ENCODE peak calls at places on chromosomes 3 and 15, in four cellular contexts. Y is GM12878, B is HL-60, A is K562. C is an unnamed sample.

GRCh38 chr3:46952813-46953212 is 23.7 kb downstream of the CCDC12 start:
- DNase-seq in B (no peak), Y (no peak), A (no peak), C (no peak)

GRCh38 chr15:62591842-62592838 is 427.1 kb upstream of the C2CD4B start:
- DNase-seq in A (no peak), Y (no peak), B (no peak), C (no peak)

GRCh38 chr15:50189630-50190029 is 7.6 kb downstream of the SLC27A2 start:
- DNase-seq in Y (no peak), B (no peak), A (no peak), C (no peak)

GRCh38 chr3:61936344-61936937 is 375.1 kb downstream of the PTPRG start:
- DNase-seq in B (no peak), Y (no peak), A (peak), C (no peak)

GRCh38 chr3:14587733-14588360 is 47.7 kb upstream of the GRIP2 start:
- DNase-seq in B (no peak), A (no peak), Y (no peak), C (no peak)

GRCh38 chr3:39317571-39318169 is 11.8 kb upstream of the CCR8 start:
- DNase-seq in B (peak), A (no peak), Y (no peak), C (no peak)

GRCh38 chr15:71729319-71729718 is 81.0 kb upstream of the NR2E3 start:
- DNase-seq in A (no peak), B (no peak), Y (no peak), C (no peak)

GRCh38 chr15:90160781-90161727 is 40.1 kb upstream of the SEMA4B start:
- DNase-seq in B (no peak), A (no peak), Y (no peak), C (no peak)

GRCh38 chr3:52217409-52217805 is 8.0 kb downstream of the TLR9 start:
- DNase-seq in Y (no peak), B (no peak), A (no peak), C (no peak)

GRCh38 chr3:149131594-149131993 is 2.2 kb downstream of the HPS3 start:
- DNase-seq in B (no peak), A (no peak), Y (no peak), C (no peak)

GRCh38 chr3:169822540-169822939 is 9.8 kb upstream of the LRRC34 start:
- DNase-seq in B (no peak), Y (no peak), A (no peak), C (no peak)

GRCh38 chr3:112381673-112382542 is 49.0 kb downstream of the CD200 start:
- DNase-seq in B (no peak), A (no peak), Y (no peak), C (no peak)

GRCh38 chr3:35664460-35664919 is 25.2 kb downstream of the ARPP21 start:
- DNase-seq in B (no peak), A (no peak), Y (peak), C (no peak)

GRCh38 chr3:65587650-65588439 is 450.9 kb downstream of the MAGI1 start:
- DNase-seq in B (no peak), Y (no peak), A (peak), C (no peak)

GRCh38 chr3:179842061-179842460 is 189.2 kb downstream of the USP13 start:
- DNase-seq in B (no peak), A (no peak), Y (no peak), C (no peak)

GRCh38 chr3:29515451-29515850 is 234.6 kb downstream of the RBMS3 start:
- DNase-seq in A (no peak), B (no peak), Y (peak), C (no peak)

GRCh38 chr3:148202386-148202785 is 495.3 kb upstream of the AGTR1 start:
- DNase-seq in Y (no peak), B (no peak), A (no peak), C (no peak)

GRCh38 chr3:71723452-71724170 is 1.6 kb downstream of the EIF4E3 start:
- DNase-seq in Y (no peak), B (no peak), A (no peak), C (peak)

GRCh38 chr15:56356616-56357015 is 8.6 kb upstream of the TEX9 start:
- DNase-seq in A (no peak), Y (no peak), B (no peak), C (no peak)

GRCh38 chr3:42701371-42702065 is 1.1 kb downstream of the HHATL start:
- DNase-seq in A (peak), B (peak), Y (no peak), C (peak)

GRCh38 chr15:52076889-52077781 is 35.4 kb downstream of the BCL2L10 start:
- DNase-seq in B (no peak), A (no peak), Y (peak), C (no peak)

GRCh38 chr15:76991741-76992645 is 2.9 kb upstream of the PSTPIP1 start:
- DNase-seq in A (no peak), Y (no peak), B (peak), C (no peak)

GRCh38 chr15:33932734-33933133 is 35.6 kb upstream of the CHRM5 start:
- DNase-seq in B (no peak), A (no peak), Y (no peak), C (no peak)

GRCh38 chr3:106114848-106115247 is 246.0 kb upstream of the CBLB start:
- DNase-seq in Y (no peak), B (no peak), A (no peak), C (no peak)

GRCh38 chr15:88779944-88780343 is 23.3 kb upstream of the ACAN start:
- DNase-seq in B (no peak), Y (no peak), A (no peak), C (no peak)

GRCh38 chr3:131988209-131988608 is 46.6 kb downstream of the CPNE4 start:
- DNase-seq in B (no peak), Y (no peak), A (no peak), C (no peak)

GRCh38 chr3:136990826-136991225 is 33.0 kb downstream of the IL20RB start:
- DNase-seq in B (no peak), Y (no peak), A (no peak), C (no peak)

GRCh38 chr15:84715442-84716035 is 400 bp downstream of the SEC11A start:
- DNase-seq in Y (no peak), A (no peak), B (no peak), C (no peak)

DNA sequence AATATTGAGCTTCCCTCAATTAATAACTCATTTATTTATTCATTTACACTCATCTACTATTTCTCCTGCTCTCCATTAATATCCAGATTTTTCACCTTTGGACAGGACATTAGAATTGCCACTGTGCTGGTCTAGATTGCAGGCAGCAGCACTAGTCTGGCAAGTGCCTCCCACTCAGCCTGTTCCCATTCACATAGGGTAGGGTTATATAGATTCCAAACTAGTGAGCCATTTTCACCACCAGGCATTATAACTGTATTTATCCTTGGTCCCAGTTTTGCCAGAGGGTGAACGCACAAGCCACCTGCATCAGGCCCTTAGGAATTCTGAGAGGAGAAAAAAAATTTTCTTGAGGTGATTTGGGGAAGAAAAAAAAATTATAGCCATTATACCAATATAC is 44.5 kb downstream of the ANAPC13 start:
- DNase-seq in A (no peak), Y (no peak), B (no peak), C (no peak)
- TF ChIP-seq SPI1 in A (no peak), Y (no peak), B (no peak), C (no peak)

GRCh38 chr3:11539677-11540076 is 104.0 kb downstream of the VGLL4 start:
- DNase-seq in A (no peak), B (no peak), Y (no peak), C (no peak)

GRCh38 chr3:11543948-11544387 is 99.7 kb downstream of the VGLL4 start:
- DNase-seq in Y (no peak), A (no peak), B (no peak), C (no peak)

GRCh38 chr3:11543141-11543947 is 100.4 kb downstream of the VGLL4 start:
- DNase-seq in B (no peak), A (no peak), Y (no peak), C (no peak)

GRCh38 chr3:11542551-11542950 is 101.2 kb downstream of the VGLL4 start:
- DNase-seq in Y (no peak), B (no peak), A (no peak), C (no peak)

GRCh38 chr3:11541321-11542303 is 102.1 kb downstream of the VGLL4 start:
- DNase-seq in A (no peak), B (no peak), Y (no peak), C (no peak)
- TF ChIP-seq POLR2AphosphoS5 in A (no peak), B (no peak), Y (no peak), C (no peak)

GRCh38 chr3:23691343-23691895 is 114.3 kb upstream of the UBE2E1 start:
- DNase-seq in Y (no peak), A (no peak), B (no peak), C (no peak)
- TF ChIP-seq SPI1 in Y (no peak), A (no peak), B (no peak), C (no peak)

DNA sequence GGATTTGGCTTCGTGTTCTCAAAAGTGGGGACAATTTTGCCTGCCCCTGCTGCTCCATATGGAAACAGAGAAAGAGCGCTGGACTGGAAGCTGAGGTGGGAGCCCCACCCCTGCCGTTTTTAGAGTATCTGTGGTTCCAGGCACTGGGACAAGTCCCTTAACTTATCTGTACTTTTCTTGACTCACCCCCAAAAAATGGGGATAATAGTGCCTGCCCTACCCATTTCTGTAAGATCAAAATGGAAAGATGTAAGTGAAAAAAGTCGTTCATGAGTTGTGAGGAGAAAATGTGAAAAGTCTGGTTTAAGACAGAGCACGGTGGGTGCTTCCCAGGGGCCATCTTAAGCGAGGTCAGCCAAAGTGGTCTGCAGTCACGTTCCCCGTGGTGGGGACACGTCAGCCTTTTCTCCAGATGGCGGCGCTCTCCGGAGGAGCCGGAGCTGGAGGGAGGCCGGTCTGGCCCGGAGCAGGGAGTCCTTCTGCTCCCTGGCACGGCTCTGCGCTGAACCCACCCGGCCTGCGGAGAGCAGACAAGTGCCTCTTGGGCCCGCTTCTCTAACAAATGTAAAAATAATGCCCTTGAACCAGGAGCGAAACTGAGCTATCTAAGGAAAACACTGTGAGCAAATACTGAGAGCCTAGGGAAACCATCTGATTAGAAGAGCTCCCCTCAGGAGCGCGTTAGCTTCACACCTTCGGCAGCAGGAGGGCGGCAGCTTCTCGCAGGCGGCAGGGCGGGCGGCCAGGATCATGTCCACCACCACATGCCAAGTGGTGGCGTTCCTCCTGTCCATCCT is at the start of gene CLDN18:
- DNase-seq in Y (no peak), A (no peak), B (no peak), C (no peak)
- TF ChIP-seq POLR2AphosphoS5 in Y (no peak), A (no peak), B (no peak), C (no peak)

DNA sequence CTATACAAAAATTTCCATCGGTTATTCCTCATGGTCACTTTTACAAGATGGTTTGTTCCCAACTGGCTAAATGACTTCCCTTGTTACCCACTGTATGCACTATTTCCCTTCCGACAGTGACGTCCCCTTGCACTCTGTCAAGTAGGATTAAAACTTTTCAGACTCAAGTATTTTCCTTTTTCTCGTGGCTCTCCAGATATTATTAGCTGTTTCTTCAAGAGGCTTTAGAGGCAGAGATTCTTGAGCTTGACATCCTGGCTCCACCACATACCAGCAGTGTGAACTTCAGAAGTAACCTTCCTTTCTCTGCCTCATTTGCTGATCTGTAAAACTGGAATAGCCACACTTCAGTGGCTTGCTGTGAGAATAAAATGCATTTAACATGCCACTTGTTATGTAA is 14.0 kb downstream of the CSNK1G1 start:
- DNase-seq in Y (no peak), B (no peak), A (no peak), C (no peak)
- TF ChIP-seq SPI1 in Y (no peak), B (no peak), A (no peak), C (no peak)

GRCh38 chr3:125045194-125045593 is 10.6 kb downstream of the HEG1 start:
- DNase-seq in Y (no peak), B (no peak), A (no peak), C (no peak)

GRCh38 chr3:125043599-125044151 is 12.1 kb downstream of the HEG1 start:
- DNase-seq in A (no peak), B (no peak), Y (no peak), C (no peak)

GRCh38 chr3:125045965-125046364 is 9.8 kb downstream of the HEG1 start:
- DNase-seq in Y (no peak), B (no peak), A (no peak), C (no peak)

GRCh38 chr3:125039897-125040175 is 16.0 kb downstream of the HEG1 start:
- DNase-seq in Y (no peak), A (no peak), B (no peak), C (no peak)

GRCh38 chr3:125042725-125043406 is 12.9 kb downstream of the HEG1 start:
- DNase-seq in B (no peak), Y (no peak), A (no peak), C (no peak)
- TF ChIP-seq POLR2AphosphoS5 in B (no peak), Y (no peak), A (no peak), C (no peak)

DNA sequence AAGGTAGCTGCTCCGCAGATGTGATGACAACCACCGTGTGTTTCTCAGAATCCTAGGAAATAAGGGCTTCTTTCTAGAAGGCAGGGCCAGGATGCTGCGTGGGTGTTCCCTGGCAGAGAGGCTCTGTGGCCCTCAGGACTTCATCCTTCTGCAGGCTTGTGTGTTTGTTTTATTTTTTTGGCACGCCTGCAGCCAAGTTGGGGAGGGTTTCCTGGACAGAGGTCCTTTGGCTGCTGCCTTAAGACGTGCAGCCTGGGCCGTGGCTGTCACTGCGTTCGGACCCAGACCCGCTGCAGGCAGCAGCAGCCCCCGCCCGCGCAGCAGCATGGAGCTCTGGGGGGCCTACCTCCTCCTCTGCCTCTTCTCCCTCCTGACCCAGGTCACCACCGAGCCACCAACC is at the start of gene CLEC3B:
- DNase-seq in A (no peak), B (no peak), Y (no peak), C (no peak)
- TF ChIP-seq SPI1 in A (no peak), B (no peak), Y (no peak), C (no peak)

C was measured in GM12891.